ENCODE peak calls at places on chromosomes 13 and 19, in four cellular contexts. U is stomach, J is transverse colon, Q is heart left ventricle. B is an unnamed sample. For H3K36me3 and H3K4me1, the result is how much of the 10 kb centered on the place peaks cover.

GRCh38 chr19:57473646-57474045 is 3.7 kb downstream of the ZNF772 start:
- DNase-seq in U (no peak), J (no peak), Q (no peak), B (no peak)

GRCh38 chr13:26058704-26059103 is 6.9 kb upstream of the SHISA2 start:
- DNase-seq in U (no peak), J (no peak), Q (no peak), B (no peak)

GRCh38 chr13:113474179-113474578 is 16.3 kb downstream of the DCUN1D2 start:
- DNase-seq in U (no peak), J (peak), Q (peak), B (no peak)

GRCh38 chr19:29576043-29576442 is 30.0 kb upstream of the POP4 start:
- DNase-seq in U (no peak), J (no peak), Q (no peak), B (no peak)

GRCh38 chr19:1087813-1088418 is 7.3 kb downstream of the POLR2E start:
- DNase-seq in U (no peak), J (peak), Q (no peak), B (peak)

GRCh38 chr13:75469087-75469486 is 12.9 kb downstream of the TBC1D4 start:
- DNase-seq in U (no peak), J (no peak), Q (no peak), B (no peak)

GRCh38 chr13:102402292-102402691 is 444 bp upstream of the FGF14 start:
- DNase-seq in U (no peak), J (peak), Q (peak), B (no peak)

GRCh38 chr13:44437356-44438233 is 64.0 kb downstream of the SERP2 start:
- DNase-seq in U (no peak), J (no peak), Q (no peak), B (peak)

GRCh38 chr13:101611491-101612475 is 159.3 kb downstream of the ITGBL1 start:
- DNase-seq in U (no peak), J (no peak), Q (no peak), B (no peak)

GRCh38 chr19:18436651-18437478 is 1.1 kb downstream of the ISYNA1 start:
- DNase-seq in U (peak), J (peak), Q (peak), B (peak)

GRCh38 chr13:42946927-42947326 is 45.1 kb downstream of the EPSTI1 start:
- DNase-seq in U (no peak), J (no peak), Q (no peak), B (no peak)

GRCh38 chr13:91348906-91349435 is 1.5 kb downstream of the MIR17HG start:
- DNase-seq in U (peak), J (peak), Q (peak), B (peak)
- H3K36me3 ChIP-seq in U (under half), J (under half), Q (under half), B (under half)

GRCh38 chr13:37490176-37490575 is 108.4 kb downstream of the POSTN start:
- DNase-seq in U (no peak), J (no peak), Q (no peak), B (no peak)
- H3K4me1 ChIP-seq in U (under half), J (under half), Q (under half), B (under half)

DNA sequence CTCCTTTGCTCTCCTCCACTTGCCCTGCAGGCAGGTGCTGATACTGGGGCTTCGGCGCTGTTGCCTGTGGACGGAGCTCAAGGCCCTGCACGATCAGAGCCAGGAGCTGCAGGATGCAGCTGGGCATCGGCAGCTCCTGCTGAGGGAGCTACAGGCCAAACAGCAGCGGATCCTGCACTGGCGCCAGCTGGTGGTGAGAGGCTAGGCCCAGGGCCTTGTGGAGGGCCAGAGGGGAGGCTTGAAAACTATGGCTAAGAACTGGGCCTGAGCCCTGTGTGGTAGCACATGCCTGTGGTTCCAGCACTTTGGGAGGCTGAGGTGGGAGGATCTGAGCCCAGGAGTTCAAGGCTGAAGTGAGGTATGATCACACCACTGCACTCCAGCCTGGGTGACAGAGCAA is 6.3 kb downstream of the HAUS5 start:
- DNase-seq in U (no peak), J (no peak), Q (no peak), B (no peak)
- H3K36me3 ChIP-seq in U (half or more), J (under half), Q (under half), B (under half)

GRCh38 chr19:46714523-46715106 is 2.3 kb downstream of the PRKD2 start:
- DNase-seq in U (no peak), J (no peak), Q (no peak), B (peak)

GRCh38 chr19:46717034-46717715 is at the start of gene PRKD2:
- DNase-seq in U (peak), J (peak), Q (peak), B (peak)

GRCh38 chr19:46715620-46716012 is 1.3 kb downstream of the PRKD2 start:
- DNase-seq in U (no peak), J (no peak), Q (no peak), B (no peak)

GRCh38 chr19:46716672-46717033 is 261 bp downstream of the PRKD2 start:
- DNase-seq in U (no peak), J (no peak), Q (no peak), B (no peak)

GRCh38 chr19:46716013-46716671 is 772 bp downstream of the PRKD2 start:
- DNase-seq in U (peak), J (peak), Q (no peak), B (no peak)
- H3K4me1 ChIP-seq in U (under half), J (under half), Q (under half), B (under half)

GRCh38 chr13:87999791-88000190 is 328.6 kb downstream of the SLITRK5 start:
- DNase-seq in U (no peak), J (no peak), Q (no peak), B (no peak)
- H3K36me3 ChIP-seq in U (under half), J (under half), Q (under half), B (under half)

GRCh38 chr13:46172531-46172991 is 9.4 kb downstream of the LCP1 start:
- DNase-seq in U (no peak), J (peak), Q (no peak), B (peak)
- H3K4me1 ChIP-seq in U (under half), J (under half), Q (under half), B (half or more)

DNA sequence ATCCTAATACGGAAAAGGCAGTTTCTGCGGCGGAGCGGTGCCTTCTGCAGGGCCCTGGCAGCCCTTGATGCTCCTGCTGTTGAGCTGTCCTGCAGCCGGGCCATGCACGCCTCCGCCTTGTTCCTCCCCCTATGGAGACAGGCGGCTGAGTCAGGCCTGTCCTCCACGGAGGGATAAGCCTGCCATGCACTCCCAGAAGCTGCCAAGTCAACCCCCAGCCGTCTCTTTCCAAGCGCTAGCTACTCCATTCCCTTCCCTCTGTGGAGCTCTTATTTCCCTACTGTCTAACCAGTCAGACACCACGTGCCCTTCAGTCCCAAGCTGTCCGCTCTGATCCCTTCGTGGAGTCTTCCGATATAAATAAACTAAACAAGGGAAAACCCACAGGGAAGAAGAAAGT is 197.0 kb downstream of the COL4A1 start:
- DNase-seq in U (no peak), J (peak), Q (peak), B (no peak)
- H3K36me3 ChIP-seq in U (under half), J (under half), Q (under half), B (under half)

GRCh38 chr13:55570371-55570770 is 1570.3 kb upstream of the PRR20A start:
- DNase-seq in U (no peak), J (no peak), Q (no peak), B (no peak)

GRCh38 chr13:55569082-55569481 is 1571.6 kb upstream of the PRR20A start:
- DNase-seq in U (no peak), J (no peak), Q (no peak), B (no peak)

GRCh38 chr13:55571237-55571867 is 1569.4 kb upstream of the PRR20A start:
- DNase-seq in U (no peak), J (no peak), Q (no peak), B (no peak)

GRCh38 chr13:55567721-55568625 is 1572.7 kb upstream of the PRR20A start:
- DNase-seq in U (no peak), J (no peak), Q (no peak), B (no peak)

GRCh38 chr13:55569514-55569913 is 1571.2 kb upstream of the PRR20A start:
- DNase-seq in U (no peak), J (no peak), Q (no peak), B (no peak)
- H3K4me1 ChIP-seq in U (under half), J (under half), Q (under half), B (under half)

GRCh38 chr19:9413240-9413954 is 22.0 kb downstream of the ZNF266 start:
- DNase-seq in U (no peak), J (no peak), Q (no peak), B (no peak)
- H3K36me3 ChIP-seq in U (half or more), J (half or more), Q (half or more), B (under half)

B was measured in naive thymus-derived CD4-positive, alpha-beta T cell.